ENCODE peak calls at places on chromosomes 7 and 10, in nine cellular contexts. Q, W, R, L, F, E, B, G and V are unnamed samples.

GRCh38 chr10:110504111-110504735 is 6.5 kb downstream of the DUSP5 start:
- DNase-seq in F (peak), E (peak), R (peak), G (peak), Q (no peak), W (peak), B (no peak), L (no peak), V (peak)

GRCh38 chr10:33365871-33366411 is 31.5 kb upstream of the NRP1 start:
- DNase-seq in F (peak), Q (peak), B (peak), E (no peak), W (no peak), G (peak), L (no peak), R (no peak), V (peak)

GRCh38 chr7:17661982-17662585 is 278.2 kb downstream of the SNX13 start:
- DNase-seq in L (no peak), R (no peak), G (no peak), B (no peak), Q (no peak), F (peak), W (no peak), E (no peak), V (peak)

GRCh38 chr7:155880721-155881120 is 68.5 kb upstream of the SHH start:
- DNase-seq in Q (no peak), L (no peak), W (no peak), G (no peak), R (no peak), F (no peak), E (no peak), B (no peak), V (no peak)

GRCh38 chr7:1341995-1342645 is 109.4 kb downstream of the UNCX start:
- DNase-seq in R (no peak), W (no peak), F (no peak), Q (no peak), G (no peak), E (no peak), L (no peak), B (no peak), V (no peak)

GRCh38 chr7:131104611-131105293 is 222.9 kb upstream of the MKLN1 start:
- DNase-seq in Q (no peak), L (no peak), B (no peak), F (no peak), E (no peak), G (no peak), R (no peak), W (no peak), V (peak)

GRCh38 chr7:42426163-42426562 is 189.2 kb upstream of the GLI3 start:
- DNase-seq in L (no peak), E (no peak), G (peak), R (no peak), B (no peak), F (peak), Q (no peak), W (no peak), V (peak)

GRCh38 chr7:151645311-151645710 is 125.6 kb upstream of the RHEB start:
- DNase-seq in E (no peak), B (no peak), W (no peak), L (no peak), Q (no peak), F (no peak), G (no peak), R (no peak), V (no peak)

GRCh38 chr10:21015838-21016237 is 118.7 kb upstream of the NEBL start:
- DNase-seq in G (no peak), E (no peak), B (no peak), L (no peak), Q (no peak), F (no peak), R (no peak), W (no peak), V (no peak)

GRCh38 chr10:103499881-103500280 is 6.4 kb downstream of the NEURL1 start:
- DNase-seq in B (no peak), G (no peak), Q (no peak), F (no peak), W (no peak), E (no peak), R (no peak), L (no peak), V (no peak)

GRCh38 chr7:133408212-133408611 is 155.3 kb downstream of the EXOC4 start:
- DNase-seq in B (no peak), R (no peak), G (no peak), Q (no peak), L (no peak), F (no peak), E (no peak), W (no peak), V (no peak)

GRCh38 chr7:110502893-110503465 is 587.9 kb upstream of the LRRN3 start:
- DNase-seq in W (no peak), L (no peak), F (peak), B (no peak), G (peak), R (no peak), Q (peak), E (no peak), V (no peak)

GRCh38 chr10:86164216-86164774 is 202.3 kb downstream of the GRID1 start:
- DNase-seq in W (no peak), R (peak), L (no peak), B (no peak), F (no peak), Q (no peak), E (peak), G (no peak), V (no peak)

GRCh38 chr10:45044290-45044689 is 43.6 kb downstream of the ZNF22 start:
- DNase-seq in W (no peak), E (no peak), L (no peak), B (no peak), G (no peak), Q (no peak), F (no peak), R (no peak), V (no peak)

GRCh38 chr10:31929260-31929985 is 792 bp upstream of the ARHGAP12 start:
- DNase-seq in R (peak), F (no peak), L (peak), Q (no peak), B (peak), G (peak), E (peak), W (peak), V (peak)

GRCh38 chr10:25017247-25017590 is 807 bp downstream of the THNSL1 start:
- DNase-seq in W (peak), G (no peak), Q (no peak), F (peak), B (peak), E (peak), L (peak), R (no peak), V (no peak)

GRCh38 chr7:66778201-66778600 is 37.7 kb downstream of the RABGEF1 start:
- DNase-seq in W (no peak), L (no peak), F (peak), R (no peak), E (no peak), G (peak), B (no peak), Q (no peak), V (peak)

DNA sequence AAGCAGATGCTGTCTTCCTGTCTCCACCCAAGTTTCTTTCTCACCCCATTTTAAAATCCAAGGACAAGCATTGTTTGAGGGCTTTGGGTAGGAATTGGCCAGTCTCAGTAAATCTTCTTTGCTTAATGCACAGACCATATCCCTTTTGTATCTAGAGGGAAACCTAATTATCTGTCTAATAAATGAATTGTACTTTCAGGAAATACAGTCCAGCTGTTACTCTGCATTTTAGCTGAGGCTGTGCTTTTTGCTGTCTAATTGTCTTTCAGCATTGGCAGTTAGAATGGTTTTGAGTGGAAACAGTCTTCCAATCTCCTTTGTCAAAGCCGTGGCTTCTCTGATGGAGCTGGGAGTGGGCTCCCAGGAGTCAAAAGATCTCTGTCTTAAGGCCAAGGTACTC is 388.2 kb downstream of the SORCS3 start:
- DNase-seq in W (no peak), Q (no peak), R (no peak), G (no peak), E (no peak), L (no peak), B (no peak), F (no peak), V (no peak)
- H3K4me3 ChIP-seq in W (no peak), Q (no peak), R (no peak), G (no peak), E (no peak), L (no peak), B (no peak), F (no peak), V (no peak)

GRCh38 chr10:107022600-107023354 is 141.7 kb downstream of the SORCS1 start:
- DNase-seq in Q (no peak), W (no peak), F (no peak), G (no peak), E (no peak), B (no peak), L (no peak), R (no peak), V (no peak)
- TF ChIP-seq CTCF in Q (no peak), W (no peak), F (no peak), G (no peak), E (no peak), B (no peak), L (no peak), R (no peak), V (no peak)

GRCh38 chr10:1047937-1048336 is 982 bp downstream of the IDI1 start:
- DNase-seq in B (no peak), G (no peak), F (no peak), L (no peak), W (no peak), E (peak), Q (no peak), R (no peak), V (no peak)

GRCh38 chr10:1048349-1048731 is 579 bp downstream of the IDI1 start:
- DNase-seq in Q (no peak), F (peak), W (peak), B (no peak), E (peak), G (peak), L (peak), R (peak), V (peak)

GRCh38 chr10:1050145-1050544 is 1.2 kb upstream of the IDI1 start:
- DNase-seq in B (no peak), R (no peak), Q (no peak), W (no peak), F (no peak), E (no peak), G (peak), L (no peak), V (peak)

GRCh38 chr10:1049425-1049958 is 573 bp upstream of the IDI1 start:
- DNase-seq in W (no peak), L (no peak), B (no peak), F (peak), Q (no peak), R (peak), E (no peak), G (no peak), V (no peak)

DNA sequence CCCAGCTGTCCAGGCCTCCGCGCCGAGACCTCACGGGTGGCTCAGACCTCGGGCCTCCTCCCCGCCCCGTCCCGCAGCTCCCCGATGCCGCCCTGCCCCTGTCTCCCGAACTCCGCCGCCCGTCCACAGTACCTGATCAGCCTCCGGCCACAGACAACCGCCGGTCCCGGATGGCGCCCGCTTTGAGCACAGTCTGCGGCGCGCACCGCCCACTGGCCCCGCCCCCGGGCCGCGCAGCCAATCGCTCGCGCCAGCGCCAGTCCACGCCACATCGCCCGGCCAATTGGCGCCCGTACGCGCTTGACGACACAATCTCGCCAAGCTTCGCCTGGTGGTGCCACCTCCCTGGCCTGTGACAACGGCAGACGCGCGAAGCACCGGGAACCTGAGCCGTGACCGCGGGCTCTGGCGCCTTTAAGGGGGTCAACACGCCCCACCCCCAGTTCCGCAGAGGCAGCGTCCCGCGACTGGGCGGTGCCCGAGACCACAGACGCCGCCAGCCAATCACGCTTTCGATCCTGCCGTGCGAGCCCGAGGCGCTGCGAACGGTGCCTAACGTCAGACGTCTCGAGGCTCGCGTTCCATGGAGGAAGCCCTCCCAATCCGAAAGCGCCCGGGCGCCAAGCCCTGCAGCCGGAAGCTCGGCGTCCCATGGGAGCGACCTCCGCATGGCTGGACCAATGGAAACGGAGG is at the start of gene IDI1:
- DNase-seq in L (peak), W (peak), F (peak), G (peak), Q (peak), R (peak), B (peak), E (peak), V (peak)
- H3K4me3 ChIP-seq in L (peak), W (peak), F (peak), G (peak), Q (peak), R (peak), B (peak), E (peak), V (peak)

GRCh38 chr7:28738384-28738783 is 219.7 kb downstream of the TRIL start:
- DNase-seq in G (peak), F (no peak), E (no peak), W (no peak), Q (no peak), B (no peak), R (no peak), L (no peak), V (peak)
- TF ChIP-seq CTCF in G (no peak), F (no peak), E (no peak), W (no peak), Q (no peak), B (no peak), R (no peak), L (no peak), V (no peak)

GRCh38 chr7:19114591-19114855 is 2.9 kb downstream of the TWIST1 start:
- DNase-seq in W (no peak), Q (no peak), L (no peak), R (no peak), F (peak), B (no peak), E (no peak), G (peak), V (peak)

GRCh38 chr7:19116121-19117080 is 1.0 kb downstream of the TWIST1 start:
- DNase-seq in R (peak), Q (no peak), B (peak), G (peak), F (peak), L (no peak), E (no peak), W (no peak), V (peak)

GRCh38 chr7:19113001-19113349 is 4.5 kb downstream of the TWIST1 start:
- DNase-seq in G (no peak), R (no peak), W (no peak), L (no peak), Q (no peak), E (no peak), B (no peak), F (no peak), V (no peak)

GRCh38 chr7:19112290-19113000 is 5.0 kb downstream of the TWIST1 start:
- DNase-seq in F (peak), R (no peak), L (no peak), Q (no peak), G (peak), W (no peak), B (no peak), E (no peak), V (peak)

DNA sequence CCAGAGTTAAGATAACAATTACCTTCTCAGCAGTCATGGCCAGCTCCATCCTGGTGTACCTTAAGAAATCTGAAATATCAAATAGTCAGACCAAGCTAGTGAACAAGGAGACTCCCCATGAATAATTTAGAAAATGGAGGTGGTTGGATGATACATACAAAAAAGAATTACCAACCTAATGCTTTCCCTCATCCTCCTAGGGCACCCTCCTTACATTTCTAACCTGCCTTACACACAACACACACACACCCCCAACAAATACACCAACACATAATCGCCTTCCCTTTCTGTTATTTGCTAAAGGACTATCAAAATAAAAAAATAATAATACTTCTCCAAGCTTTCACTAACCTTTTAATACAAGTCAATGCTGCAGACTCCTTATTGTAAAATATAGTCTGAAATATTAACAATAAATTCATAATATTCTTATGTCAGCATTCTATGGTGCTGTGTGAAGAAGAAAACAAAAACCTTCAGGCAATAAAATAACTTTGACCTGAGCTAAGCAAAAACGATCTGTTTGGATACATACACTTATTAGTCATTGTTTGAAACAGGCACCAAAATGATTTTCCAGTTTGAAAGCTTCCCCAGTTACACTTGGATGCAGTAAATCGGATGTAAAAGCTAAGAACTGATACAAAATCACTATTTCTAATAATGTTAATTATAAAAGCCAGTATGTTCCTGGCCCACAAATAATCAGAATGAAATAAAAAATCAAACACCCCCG is 3.4 kb downstream of the TWIST1 start:
- DNase-seq in E (no peak), W (no peak), B (no peak), F (peak), R (no peak), Q (no peak), G (peak), L (no peak), V (peak)
- H3K4me3 ChIP-seq in E (no peak), W (no peak), B (no peak), F (peak), R (no peak), Q (peak), G (peak), L (no peak), V (peak)

DNA sequence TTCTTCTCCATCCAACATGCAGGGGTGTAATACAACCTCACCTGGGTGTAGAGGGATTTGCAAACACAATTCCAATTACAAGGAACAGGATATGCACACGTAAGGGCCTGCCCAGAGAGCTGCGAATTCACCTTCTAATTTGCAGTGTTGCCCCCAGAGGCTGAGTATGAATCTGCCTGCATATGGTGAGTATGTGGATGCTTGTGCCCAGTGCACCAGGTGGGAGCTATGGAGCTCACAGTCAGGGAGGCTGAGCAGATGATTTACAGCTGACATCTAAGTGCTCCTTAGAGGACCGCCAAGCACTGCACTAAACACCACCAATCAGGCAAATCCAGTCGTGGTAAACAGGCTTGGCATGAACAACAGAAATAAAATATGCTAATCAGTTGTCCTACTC is 132.0 kb downstream of the RELN start:
- DNase-seq in E (no peak), G (no peak), B (no peak), Q (no peak), R (no peak), F (no peak), W (no peak), L (no peak), V (no peak)
- TF ChIP-seq CTCF in E (no peak), G (no peak), B (no peak), Q (no peak), R (no peak), F (no peak), W (no peak), L (no peak), V (no peak)

GRCh38 chr10:77635402-77636227 is 2.0 kb downstream of the KCNMA1 start:
- DNase-seq in Q (no peak), E (no peak), L (no peak), B (no peak), R (no peak), G (no peak), F (no peak), W (no peak), V (no peak)
- H3K4me3 ChIP-seq in Q (peak), E (no peak), L (no peak), B (no peak), R (peak), G (no peak), F (peak), W (no peak), V (peak)

DNA sequence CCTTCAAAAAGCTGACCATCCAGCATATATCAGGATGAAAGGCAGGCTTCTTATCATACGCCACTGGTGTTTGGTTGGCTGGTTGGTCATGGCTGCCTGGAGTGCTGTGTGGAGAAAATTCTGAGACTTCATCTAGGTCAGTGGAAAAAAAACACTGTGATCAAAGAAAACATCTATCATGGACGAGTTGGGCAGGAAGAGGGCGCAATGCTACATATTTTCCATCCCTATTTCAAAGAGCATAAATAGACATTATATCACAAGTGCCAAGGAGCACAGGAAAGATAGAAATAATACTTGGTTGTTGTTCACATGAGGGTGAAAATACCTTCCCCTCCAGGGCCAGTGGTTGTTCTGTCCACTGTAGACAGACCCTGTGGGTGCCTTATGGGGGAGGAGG is 128.4 kb upstream of the PLPP4 start:
- DNase-seq in Q (no peak), R (no peak), L (no peak), W (no peak), F (no peak), G (no peak), B (no peak), E (no peak), V (no peak)
- TF ChIP-seq CTCF in Q (no peak), R (no peak), L (no peak), W (no peak), F (no peak), G (no peak), B (no peak), E (no peak), V (no peak)

GRCh38 chr10:22461891-22462290 is 116.6 kb downstream of the SPAG6 start:
- DNase-seq in E (no peak), L (no peak), G (no peak), B (no peak), Q (no peak), R (no peak), F (no peak), W (no peak), V (no peak)
- H3K4me3 ChIP-seq in E (no peak), L (no peak), G (no peak), B (no peak), Q (no peak), R (no peak), F (no peak), W (no peak), V (no peak)